ENCODE peak calls at places on chromosomes 13 and 19, in five cellular contexts. One of them, this sample, is unnamed.

GRCh38 chr19:10923503-10924076 is 4.8 kb downstream of the YIPF2 start:
- DNase-seq in AG04450: no peak
- DNase-seq in RPMI8226: no peak
- DNase-seq in Peyer's patch: no peak
- DNase-seq in BJ: no peak
- DNase-seq in this sample: no peak

GRCh38 chr13:27573265-27573664 is 47.1 kb downstream of the LNX2 start:
- DNase-seq in AG04450: peak
- DNase-seq in RPMI8226: no peak
- DNase-seq in Peyer's patch: no peak
- DNase-seq in BJ: peak
- DNase-seq in this sample: no peak

GRCh38 chr13:111919826-111920225 is 147.1 kb upstream of the SOX1 start:
- DNase-seq in AG04450: no peak
- DNase-seq in RPMI8226: no peak
- DNase-seq in Peyer's patch: peak
- DNase-seq in BJ: no peak
- DNase-seq in this sample: no peak

GRCh38 chr13:80572308-80572676 is 231.4 kb upstream of the SPRY2 start:
- DNase-seq in AG04450: no peak
- DNase-seq in RPMI8226: no peak
- DNase-seq in Peyer's patch: no peak
- DNase-seq in BJ: no peak
- DNase-seq in this sample: no peak

GRCh38 chr13:111336666-111337065 is 16.2 kb downstream of the TEX29 start:
- DNase-seq in AG04450: no peak
- DNase-seq in RPMI8226: no peak
- DNase-seq in Peyer's patch: no peak
- DNase-seq in BJ: no peak
- DNase-seq in this sample: no peak

GRCh38 chr19:56253737-56254136 is 18.8 kb upstream of the EDDM13 start:
- DNase-seq in AG04450: peak
- DNase-seq in RPMI8226: peak
- DNase-seq in Peyer's patch: no peak
- DNase-seq in BJ: no peak
- DNase-seq in this sample: peak

GRCh38 chr13:27372896-27373295 is 51.5 kb upstream of the GTF3A start:
- DNase-seq in AG04450: no peak
- DNase-seq in RPMI8226: no peak
- DNase-seq in Peyer's patch: peak
- DNase-seq in BJ: no peak
- DNase-seq in this sample: no peak

GRCh38 chr19:51799311-51799997 is 4.5 kb downstream of the FPR3 start:
- DNase-seq in AG04450: peak
- DNase-seq in RPMI8226: peak
- DNase-seq in Peyer's patch: no peak
- DNase-seq in BJ: peak
- DNase-seq in this sample: no peak

GRCh38 chr13:103941506-103942148 is 875.4 kb upstream of the SLC10A2 start:
- DNase-seq in AG04450: no peak
- DNase-seq in RPMI8226: no peak
- DNase-seq in Peyer's patch: no peak
- DNase-seq in BJ: no peak
- DNase-seq in this sample: no peak

GRCh38 chr13:23321534-23322241 is 111.8 kb downstream of the SACS start:
- DNase-seq in AG04450: peak
- DNase-seq in RPMI8226: no peak
- DNase-seq in Peyer's patch: no peak
- DNase-seq in BJ: peak
- DNase-seq in this sample: peak

GRCh38 chr19:53772943-53773342 is 51.2 kb downstream of the NLRP12 start:
- DNase-seq in AG04450: peak
- DNase-seq in RPMI8226: peak
- DNase-seq in Peyer's patch: no peak
- DNase-seq in BJ: peak
- DNase-seq in this sample: no peak

GRCh38 chr19:17216058-17216670 is 1.0 kb downstream of the USE1 start:
- DNase-seq in AG04450: no peak
- DNase-seq in RPMI8226: no peak
- DNase-seq in Peyer's patch: no peak
- DNase-seq in BJ: no peak
- DNase-seq in this sample: no peak

GRCh38 chr19:19543101-19543500 is 5.0 kb downstream of the CILP2 start:
- DNase-seq in AG04450: no peak
- DNase-seq in RPMI8226: no peak
- DNase-seq in Peyer's patch: no peak
- DNase-seq in BJ: no peak
- DNase-seq in this sample: no peak

GRCh38 chr13:69623973-69624372 is 483.7 kb upstream of the ATXN8OS start:
- DNase-seq in AG04450: no peak
- DNase-seq in RPMI8226: no peak
- DNase-seq in Peyer's patch: no peak
- DNase-seq in BJ: no peak
- DNase-seq in this sample: no peak

GRCh38 chr19:3509566-3509989 is 3.5 kb downstream of the FZR1 start:
- DNase-seq in AG04450: no peak
- DNase-seq in RPMI8226: no peak
- DNase-seq in Peyer's patch: no peak
- DNase-seq in BJ: no peak
- DNase-seq in this sample: no peak

GRCh38 chr13:46101002-46101401 is 3.8 kb downstream of the CPB2 start:
- DNase-seq in AG04450: no peak
- DNase-seq in RPMI8226: no peak
- DNase-seq in Peyer's patch: no peak
- DNase-seq in BJ: no peak
- DNase-seq in this sample: no peak

GRCh38 chr19:8460516-8461298 is 15.9 kb downstream of the HNRNPM start:
- DNase-seq in AG04450: no peak
- DNase-seq in RPMI8226: no peak
- DNase-seq in Peyer's patch: no peak
- DNase-seq in BJ: no peak
- DNase-seq in this sample: no peak

GRCh38 chr19:20664917-20665781 is 3.8 kb upstream of the ZNF626 start:
- DNase-seq in AG04450: no peak
- DNase-seq in RPMI8226: no peak
- DNase-seq in Peyer's patch: no peak
- DNase-seq in BJ: no peak
- DNase-seq in this sample: no peak

This sample was measured in epithelial cell of proximal tubule.